ENCODE peak calls at places on chromosomes 5 and 9, in six cellular contexts. G is HFFc6, R is HCT116, C is NCI-H2029, M is upper lobe of right lung, T is KBM-7. J is an unnamed sample.

GRCh38 chr5:103327451-103327850 is 68.9 kb downstream of the MACIR start:
- DNase-seq in G (no peak), R (no peak), C (no peak), M (no peak), T (no peak), J (no peak)

GRCh38 chr9:137299938-137300337 is 2.1 kb downstream of the NRARP start:
- DNase-seq in G (no peak), R (no peak), C (no peak), M (no peak), T (no peak), J (no peak)

GRCh38 chr5:135835766-135836165 is 1.3 kb downstream of the SLC25A48 start:
- DNase-seq in G (no peak), R (no peak), C (no peak), M (no peak), T (no peak), J (no peak)

GRCh38 chr5:78903936-78904335 is 81.2 kb downstream of the ARSB start:
- DNase-seq in G (peak), R (no peak), C (no peak), M (no peak), T (no peak), J (no peak)

GRCh38 chr9:120531683-120532300 is 48.2 kb downstream of the CDK5RAP2 start:
- DNase-seq in G (peak), R (peak), C (peak), M (no peak), T (peak), J (no peak)

GRCh38 chr9:92626484-92626883 is 43.4 kb downstream of the IPPK start:
- DNase-seq in G (no peak), R (no peak), C (no peak), M (no peak), T (no peak), J (no peak)

GRCh38 chr5:103646698-103647614 is 84.4 kb upstream of the NUDT12 start:
- DNase-seq in G (no peak), R (no peak), C (no peak), M (no peak), T (no peak), J (no peak)

GRCh38 chr5:83474170-83474796 is 2.7 kb downstream of the VCAN start:
- DNase-seq in G (peak), R (peak), C (peak), M (peak), T (peak), J (no peak)

GRCh38 chr5:77847814-77848290 is 71.7 kb upstream of the TBCA start:
- DNase-seq in G (no peak), R (no peak), C (no peak), M (no peak), T (no peak), J (no peak)

GRCh38 chr9:70534471-70534870 is 120.0 kb upstream of the KLF9 start:
- DNase-seq in G (peak), R (no peak), C (no peak), M (no peak), T (no peak), J (no peak)

GRCh38 chr5:38258319-38259061 is at the start of gene EGFLAM:
- DNase-seq in G (no peak), R (no peak), C (no peak), M (peak), T (no peak), J (no peak)

GRCh38 chr5:78624992-78625391 is 23.6 kb downstream of the LHFPL2 start:
- DNase-seq in G (no peak), R (no peak), C (no peak), M (no peak), T (no peak), J (no peak)

GRCh38 chr5:132002701-132003100 is 8.8 kb downstream of the ACSL6 start:
- DNase-seq in G (no peak), R (no peak), C (no peak), M (no peak), T (no peak), J (no peak)

GRCh38 chr9:105173306-105173705 is 71.1 kb upstream of the SLC44A1 start:
- DNase-seq in G (no peak), R (no peak), C (no peak), M (no peak), T (no peak), J (no peak)

GRCh38 chr5:73295447-73295846 is 122.5 kb downstream of the TMEM174 start:
- DNase-seq in G (no peak), R (no peak), C (no peak), M (no peak), T (no peak), J (no peak)

GRCh38 chr5:98631311-98632054 is 142.0 kb upstream of the RGMB start:
- DNase-seq in G (peak), R (no peak), C (no peak), M (no peak), T (no peak), J (no peak)

GRCh38 chr5:124746916-124747769 is 704 bp upstream of the ZNF608 start:
- DNase-seq in G (no peak), R (peak), C (peak), M (peak), T (peak), J (no peak)

GRCh38 chr5:172455511-172456061 is 1.3 kb upstream of the SH3PXD2B start:
- DNase-seq in G (no peak), R (no peak), C (no peak), M (no peak), T (no peak), J (no peak)

GRCh38 chr5:144093868-144094267 is 76.6 kb downstream of the YIPF5 start:
- DNase-seq in G (no peak), R (no peak), C (no peak), M (no peak), T (peak), J (no peak)

J was measured in GF-D8.